ENCODE peak calls at places on chromosome 15, in seven cellular contexts. J is T follicular helper cell, V is A172, G is sigmoid colon, M is ELR, X is hypothalamus, W is B cell. B is an unnamed sample.

GRCh38 chr15:19987389-19988048 is 554.1 kb downstream of the GOLGA6L6 start:
- DNase-seq in J (no peak), V (no peak), G (no peak), M (no peak), X (no peak), W (no peak), B (no peak)

GRCh38 chr15:79815468-79815867 is 81.3 kb downstream of the MTHFS start:
- DNase-seq in J (no peak), V (no peak), G (no peak), M (no peak), X (no peak), W (no peak), B (no peak)

GRCh38 chr15:44541282-44541958 is 4.5 kb downstream of the EIF3J start:
- DNase-seq in J (no peak), V (peak), G (no peak), M (peak), X (no peak), W (no peak), B (no peak)

GRCh38 chr15:47756872-47757271 is 39.6 kb downstream of the SEMA6D start:
- DNase-seq in J (no peak), V (peak), G (no peak), M (peak), X (no peak), W (no peak), B (no peak)

GRCh38 chr15:60840703-60841411 is 361.9 kb upstream of the ICE2 start:
- DNase-seq in J (peak), V (no peak), G (no peak), M (no peak), X (no peak), W (no peak), B (peak)

GRCh38 chr15:74243431-74243830 is 7.3 kb downstream of the CCDC33 start:
- DNase-seq in J (no peak), V (no peak), G (no peak), M (no peak), X (no peak), W (no peak), B (no peak)

GRCh38 chr15:20358066-20358780 is 183.4 kb downstream of the GOLGA6L6 start:
- DNase-seq in J (no peak), V (no peak), G (peak), M (no peak), X (no peak), W (peak), B (no peak)

GRCh38 chr15:63598467-63599400 is 1.5 kb downstream of the FBXL22 start:
- DNase-seq in J (no peak), V (no peak), G (peak), M (no peak), X (no peak), W (no peak), B (no peak)

GRCh38 chr15:68150186-68150585 is 54.9 kb downstream of the CALML4 start:
- DNase-seq in J (no peak), V (no peak), G (no peak), M (no peak), X (no peak), W (no peak), B (no peak)

GRCh38 chr15:58479941-58480340 is 48.1 kb downstream of the LIPC start:
- DNase-seq in J (no peak), V (no peak), G (no peak), M (no peak), X (no peak), W (no peak), B (no peak)

GRCh38 chr15:36831915-36832310 is 252.5 kb downstream of the CDIN1 start:
- DNase-seq in J (no peak), V (peak), G (no peak), M (no peak), X (no peak), W (no peak), B (no peak)

GRCh38 chr15:81895723-81896122 is 150.1 kb downstream of the MEX3B start:
- DNase-seq in J (no peak), V (no peak), G (no peak), M (no peak), X (no peak), W (no peak), B (no peak)

GRCh38 chr15:69600556-69601085 is 148.0 kb downstream of the RPLP1 start:
- DNase-seq in J (no peak), V (no peak), G (no peak), M (no peak), X (no peak), W (no peak), B (no peak)

GRCh38 chr15:101672298-101672697 is 20.1 kb upstream of the TM2D3 start:
- DNase-seq in J (no peak), V (no peak), G (no peak), M (no peak), X (no peak), W (no peak), B (no peak)

GRCh38 chr15:80925597-80926059 is 64.0 kb downstream of the MESD start:
- DNase-seq in J (no peak), V (peak), G (no peak), M (no peak), X (no peak), W (no peak), B (no peak)

GRCh38 chr15:71629761-71630499 is 180.4 kb upstream of the NR2E3 start:
- DNase-seq in J (no peak), V (no peak), G (no peak), M (no peak), X (no peak), W (no peak), B (no peak)

GRCh38 chr15:57461541-57461940 is 85.2 kb downstream of the CGNL1 start:
- DNase-seq in J (no peak), V (no peak), G (no peak), M (no peak), X (no peak), W (no peak), B (no peak)

GRCh38 chr15:41772720-41773331 is 1.5 kb upstream of the MAPKBP1 start:
- DNase-seq in J (peak), V (peak), G (peak), M (peak), X (peak), W (peak), B (peak)

B was measured in T-cell.